ENCODE peak calls at places on chromosomes 2 and 18, in five cellular contexts. V is cardiac fibroblast, Q is AG09309, N is mucosa of descending colon, O is kidney epithelial cell. Y is an unnamed sample.

GRCh38 chr2:36672199-36672598 is 24.3 kb upstream of the VIT start:
- DNase-seq in V (peak), Q (no peak), N (no peak), O (no peak), Y (no peak)

GRCh38 chr2:98907966-98908905 is 27.8 kb downstream of the CRACDL start:
- DNase-seq in V (peak), Q (no peak), N (no peak), O (no peak), Y (no peak)

GRCh38 chr18:63823516-63824219 is 48.5 kb downstream of the SERPINB7 start:
- DNase-seq in V (peak), Q (no peak), N (peak), O (no peak), Y (no peak)

GRCh38 chr2:1591978-1592907 is 152.1 kb downstream of the PXDN start:
- DNase-seq in V (peak), Q (no peak), N (peak), O (peak), Y (peak)

GRCh38 chr2:152573168-152573567 is 144.1 kb downstream of the PRPF40A start:
- DNase-seq in V (peak), Q (peak), N (no peak), O (no peak), Y (peak)

GRCh38 chr2:177303939-177304338 is 39.4 kb upstream of the NFE2L2 start:
- DNase-seq in V (no peak), Q (no peak), N (no peak), O (no peak), Y (no peak)

GRCh38 chr18:39862341-39862740 is 2092.7 kb upstream of the PIK3C3 start:
- DNase-seq in V (peak), Q (no peak), N (no peak), O (no peak), Y (no peak)

GRCh38 chr2:166197446-166197845 is 69.6 kb upstream of the SCN1A start:
- DNase-seq in V (peak), Q (no peak), N (no peak), O (no peak), Y (no peak)

GRCh38 chr2:109614715-109615636 is 812 bp downstream of the SOWAHC start:
- DNase-seq in V (no peak), Q (no peak), N (peak), O (no peak), Y (no peak)

GRCh38 chr18:46373787-46374186 is 269.6 kb downstream of the HAUS1 start:
- DNase-seq in V (no peak), Q (no peak), N (no peak), O (no peak), Y (no peak)

GRCh38 chr2:42100696-42101585 is 53.1 kb downstream of the PKDCC start:
- DNase-seq in V (peak), Q (no peak), N (peak), O (no peak), Y (peak)

GRCh38 chr2:63788070-63788469 is 53.6 kb upstream of the UGP2 start:
- DNase-seq in V (peak), Q (no peak), N (no peak), O (no peak), Y (peak)

GRCh38 chr18:35494281-35494825 is 3.4 kb downstream of the INO80C start:
- DNase-seq in V (no peak), Q (no peak), N (no peak), O (no peak), Y (no peak)

GRCh38 chr2:53130441-53130943 is 637.1 kb upstream of the CHAC2 start:
- DNase-seq in V (peak), Q (peak), N (no peak), O (peak), Y (peak)

GRCh38 chr2:189142893-189143759 is 36.4 kb downstream of the COL5A2 start:
- DNase-seq in V (peak), Q (no peak), N (no peak), O (no peak), Y (no peak)

GRCh38 chr18:65628390-65628789 is 122.4 kb upstream of the CDH7 start:
- DNase-seq in V (no peak), Q (no peak), N (no peak), O (no peak), Y (no peak)

Y was measured in non-pigmented ciliary epithelial cell.